ENCODE peak calls at places on chromosome 6, in ten cellular contexts. G is WERI-Rb-1; T is CD4-positive, alpha-beta T cell; N is pancreas; E is left ventricle myocardium inferior; D is transverse colon; Q is HCT116; F is RWPE1; V is H9; B is brain microvascular endothelial cell. Y is an unnamed sample.
A peak's percentile ranks its signal among the peaks of the same experiment; 100 is the strongest.

GRCh38 chr6:51495016-51495805 is 592.2 kb downstream of the PKHD1 start:
- DNase-seq in G (no peak), T (no peak), N (no peak), E (no peak), D (no peak), Q (no peak), F (no peak), V (no peak), B (no peak), Y (no peak)

GRCh38 chr6:63816979-63817436 is 181.4 kb downstream of the PHF3 start:
- DNase-seq in G (peak; percentile 14), T (no peak), N (no peak), E (no peak), D (no peak), Q (no peak), F (no peak), V (peak; percentile 52), B (no peak), Y (no peak)

GRCh38 chr6:77368660-77369313 is 94.5 kb downstream of the HTR1B start:
- DNase-seq in G (no peak), T (no peak), N (no peak), E (peak; percentile 55), D (peak; percentile 13), Q (peak; percentile 18), F (no peak), V (peak; percentile 80), B (no peak), Y (no peak)

GRCh38 chr6:130720076-130720475 is 107.1 kb upstream of the SMLR1 start:
- DNase-seq in G (no peak), T (no peak), N (no peak), E (no peak), D (no peak), Q (no peak), F (no peak), V (no peak), B (no peak), Y (no peak)

GRCh38 chr6:25341923-25342619 is 62.9 kb downstream of the CARMIL1 start:
- DNase-seq in G (no peak), T (no peak), N (no peak), E (no peak), D (no peak), Q (no peak), F (no peak), V (peak; percentile 45), B (no peak), Y (no peak)

GRCh38 chr6:135083992-135084915 is 29.6 kb upstream of the HBS1L start:
- DNase-seq in G (no peak), T (no peak), N (no peak), E (no peak), D (no peak), Q (no peak), F (no peak), V (no peak), B (no peak), Y (no peak)

GRCh38 chr6:156474507-156475120 is 302.6 kb upstream of the ARID1B start:
- DNase-seq in G (no peak), T (no peak), N (no peak), E (no peak), D (no peak), Q (no peak), F (no peak), V (no peak), B (no peak), Y (no peak)

GRCh38 chr6:3157151-3157933 is at the start of gene TUBB2A:
- DNase-seq in G (peak; percentile 88), T (peak; percentile 79), N (peak; percentile 96), E (peak; percentile 85), D (peak; percentile 86), Q (peak; percentile 35), F (peak; percentile 95), V (peak; percentile 78), B (peak; percentile 59), Y (peak; percentile 94)

DNA sequence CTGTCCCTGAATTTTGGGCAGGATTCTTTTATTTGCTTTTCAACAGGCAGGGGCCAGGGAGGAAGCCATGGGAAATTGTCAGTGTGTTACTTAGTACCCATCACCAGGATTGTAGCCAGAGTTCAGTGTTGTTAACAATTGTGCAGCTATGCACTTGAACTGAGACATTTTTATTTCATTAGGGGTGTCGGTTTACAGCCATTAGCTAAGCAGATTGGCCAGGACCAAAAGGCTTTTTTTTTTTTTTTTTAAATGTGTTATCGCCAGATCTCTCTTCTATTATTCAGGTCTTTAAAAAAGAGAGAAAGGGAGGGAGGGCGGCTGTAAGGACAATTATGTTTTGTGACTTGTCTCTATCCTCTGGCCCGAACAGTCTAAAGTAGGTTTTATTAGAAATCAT is 109.1 kb upstream of the EYA4 start:
- DNase-seq in G (no peak), T (no peak), N (no peak), E (no peak), D (no peak), Q (no peak), F (no peak), V (no peak), B (no peak), Y (no peak)
- TF ChIP-seq CTCF in G (no peak), T (no peak), N (no peak), E (no peak), D (no peak), Q (no peak), F (no peak), V (no peak), B (no peak), Y (no peak)

DNA sequence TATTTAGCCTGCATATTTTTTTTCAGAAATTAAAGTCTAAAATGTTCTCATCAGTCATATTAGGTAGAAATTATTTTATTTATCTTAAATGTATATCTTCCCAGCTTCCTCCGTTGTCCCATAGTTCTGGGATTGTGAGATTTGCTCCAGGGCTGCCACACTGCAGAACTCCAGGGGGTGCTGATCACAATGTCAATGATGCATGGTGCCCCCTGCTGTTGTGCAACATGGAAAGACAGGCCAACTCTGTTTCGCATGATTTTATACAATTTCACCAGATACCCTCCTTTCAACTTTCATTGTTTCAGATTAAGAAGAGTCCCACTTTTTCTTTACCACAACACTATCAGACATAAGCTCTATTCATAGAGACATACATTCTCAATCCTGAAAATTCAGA is 35.9 kb downstream of the ID4 start:
- DNase-seq in G (peak; percentile 50), T (no peak), N (no peak), E (no peak), D (no peak), Q (no peak), F (no peak), V (no peak), B (no peak), Y (no peak)
- TF ChIP-seq CTCF in G (peak; percentile 72), T (no peak), N (no peak), E (no peak), D (no peak), Q (peak; percentile 57), F (no peak), V (peak; percentile 44), B (peak; percentile 38), Y (peak; percentile 37)

DNA sequence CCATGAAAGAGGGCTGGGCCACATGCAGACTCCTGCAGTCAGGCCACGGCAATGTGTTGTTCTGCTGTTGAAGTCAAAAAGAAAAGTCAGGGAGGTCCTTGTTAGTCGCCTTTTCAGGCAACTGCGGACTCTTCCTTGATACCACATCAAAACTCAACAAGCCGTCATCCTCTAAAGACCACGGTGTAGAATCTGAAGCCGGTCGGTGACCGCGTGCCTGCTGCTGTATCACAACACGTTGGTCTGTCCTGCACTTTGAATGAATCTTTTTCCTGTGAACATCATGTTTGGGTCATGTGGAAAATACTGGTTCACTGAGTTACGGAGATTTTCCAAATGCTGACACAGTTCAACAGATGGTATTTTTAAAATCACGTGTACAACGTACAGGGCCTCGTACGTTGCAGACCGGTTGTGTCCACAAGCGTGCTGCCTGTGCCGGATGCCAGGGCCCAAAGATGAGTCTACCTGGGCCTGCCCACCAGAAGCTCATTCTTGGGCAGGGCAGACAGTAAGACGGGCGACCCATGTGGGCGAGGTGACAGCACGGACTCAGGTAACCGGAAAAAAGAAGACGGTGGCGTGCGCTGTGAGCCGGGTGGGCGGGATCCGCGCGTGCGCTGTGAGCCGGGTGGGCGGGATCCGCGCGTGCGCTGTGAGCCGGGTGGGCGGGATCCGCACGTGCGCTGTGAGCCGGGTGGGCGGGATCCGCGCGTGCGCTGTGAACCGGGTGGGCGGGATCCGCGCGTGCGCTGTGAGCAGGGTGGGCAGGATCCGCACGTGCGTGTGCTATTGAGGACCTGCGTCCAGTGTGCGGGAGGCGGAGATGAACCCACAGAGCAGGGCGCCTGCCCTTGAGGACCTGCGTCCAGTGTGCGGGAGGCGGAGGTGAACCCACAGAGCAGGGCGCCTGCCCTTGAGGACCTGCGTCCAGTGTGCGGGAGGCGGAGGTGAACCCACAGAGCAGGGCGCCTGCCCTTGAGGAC is 114.5 kb downstream of the FAM120B start:
- DNase-seq in G (no peak), T (no peak), N (no peak), E (no peak), D (no peak), Q (no peak), F (no peak), V (no peak), B (no peak), Y (no peak)
- TF ChIP-seq CTCF in G (no peak), T (no peak), N (no peak), E (no peak), D (no peak), Q (no peak), F (no peak), V (no peak), B (no peak), Y (no peak)

GRCh38 chr6:116400376-116400775 is 29.6 kb downstream of the DSE start:
- DNase-seq in G (no peak), T (no peak), N (no peak), E (no peak), D (no peak), Q (no peak), F (no peak), V (no peak), B (no peak), Y (no peak)
- TF ChIP-seq CTCF in G (no peak), T (no peak), N (no peak), E (no peak), D (no peak), Q (no peak), F (no peak), V (no peak), B (no peak), Y (no peak)

Y was measured in D721Med.